ENCODE peak calls at places on chromosome 3, in five cellular contexts. E, I, J, S and D are unnamed samples.

GRCh38 chr3:13143381-13144004 is 70.3 kb upstream of the IQSEC1 start:
- DNase-seq in E (no peak), I (no peak), J (no peak), S (no peak), D (no peak)

GRCh38 chr3:72675243-72675642 is 173.0 kb downstream of the SHQ1 start:
- DNase-seq in E (no peak), I (no peak), J (no peak), S (no peak), D (no peak)

GRCh38 chr3:18806633-18807032 is 341.7 kb upstream of the KCNH8 start:
- DNase-seq in E (no peak), I (no peak), J (no peak), S (peak), D (no peak)

GRCh38 chr3:14203521-14204079 is 25.0 kb downstream of the LSM3 start:
- DNase-seq in E (peak), I (peak), J (peak), S (peak), D (peak)

GRCh38 chr3:129482721-129483120 is 42.7 kb downstream of the IFT122 start:
- DNase-seq in E (no peak), I (peak), J (no peak), S (no peak), D (no peak)

GRCh38 chr3:56773588-56774330 is 28.0 kb downstream of the ARHGEF3 start:
- DNase-seq in E (no peak), I (no peak), J (no peak), S (no peak), D (no peak)

GRCh38 chr3:119497824-119498187 is 541 bp upstream of the TIMMDC1 start:
- DNase-seq in E (peak), I (no peak), J (peak), S (peak), D (peak)

GRCh38 chr3:133927543-133928066 is 31.9 kb upstream of the RAB6B start:
- DNase-seq in E (peak), I (peak), J (peak), S (peak), D (no peak)

GRCh38 chr3:30723211-30723610 is 116.8 kb downstream of the TGFBR2 start:
- DNase-seq in E (no peak), I (no peak), J (no peak), S (no peak), D (no peak)

GRCh38 chr3:187744169-187745151 is 808 bp downstream of the BCL6 start:
- DNase-seq in E (peak), I (no peak), J (no peak), S (peak), D (peak)

GRCh38 chr3:28799084-28799483 is 450.5 kb upstream of the AZI2 start:
- DNase-seq in E (no peak), I (no peak), J (no peak), S (peak), D (peak)

GRCh38 chr3:141875893-141876380 is 506 bp upstream of the ATP1B3 start:
- DNase-seq in E (peak), I (peak), J (peak), S (peak), D (peak)

GRCh38 chr3:99714146-99714545 is 75.8 kb downstream of the COL8A1 start:
- DNase-seq in E (peak), I (no peak), J (no peak), S (no peak), D (peak)

GRCh38 chr3:102205647-102206046 is 229.2 kb upstream of the ZPLD1 start:
- DNase-seq in E (no peak), I (no peak), J (no peak), S (no peak), D (no peak)

GRCh38 chr3:13636186-13636585 is 87.3 kb downstream of the FBLN2 start:
- DNase-seq in E (no peak), I (no peak), J (no peak), S (no peak), D (no peak)

GRCh38 chr3:195007151-195007550 is 263.8 kb downstream of the XXYLT1 start:
- DNase-seq in E (no peak), I (peak), J (no peak), S (no peak), D (no peak)

GRCh38 chr3:72844436-72844999 is 3.7 kb downstream of the SHQ1 start:
- DNase-seq in E (peak), I (no peak), J (no peak), S (no peak), D (peak)

GRCh38 chr3:128804817-128805166 is 74.6 kb upstream of the ACAD9 start:
- DNase-seq in E (no peak), I (no peak), J (no peak), S (no peak), D (no peak)

GRCh38 chr3:134249935-134250716 is 533 bp downstream of the RYK start:
- DNase-seq in E (peak), I (peak), J (peak), S (peak), D (peak)

GRCh38 chr3:147616998-147617619 is 207.9 kb downstream of the ZIC1 start:
- DNase-seq in E (peak), I (no peak), J (no peak), S (peak), D (peak)

GRCh38 chr3:16719426-16719825 is 114.2 kb upstream of the DAZL start:
- DNase-seq in E (no peak), I (no peak), J (no peak), S (no peak), D (no peak)

GRCh38 chr3:124092811-124093210 is 100.9 kb upstream of the ROPN1 start:
- DNase-seq in E (no peak), I (no peak), J (no peak), S (no peak), D (peak)

GRCh38 chr3:152210697-152211096 is 58.0 kb upstream of the MBNL1 start:
- DNase-seq in E (no peak), I (no peak), J (no peak), S (no peak), D (no peak)

GRCh38 chr3:111253733-111254132 is 182.1 kb downstream of the NECTIN3 start:
- DNase-seq in E (no peak), I (no peak), J (no peak), S (no peak), D (no peak)

GRCh38 chr3:13598926-13599886 is 50.3 kb downstream of the FBLN2 start:
- DNase-seq in E (no peak), I (no peak), J (no peak), S (no peak), D (peak)

GRCh38 chr3:19149388-19149787 is 1.1 kb downstream of the KCNH8 start:
- DNase-seq in E (peak), I (peak), J (peak), S (peak), D (no peak)

GRCh38 chr3:150319900-150320299 is 88.2 kb upstream of the TSC22D2 start:
- DNase-seq in E (peak), I (no peak), J (no peak), S (peak), D (peak)

GRCh38 chr3:23710555-23710954 is 95.2 kb upstream of the UBE2E1 start:
- DNase-seq in E (peak), I (peak), J (no peak), S (peak), D (peak)

GRCh38 chr3:23712095-23712494 is 93.7 kb upstream of the UBE2E1 start:
- DNase-seq in E (peak), I (no peak), J (no peak), S (no peak), D (no peak)

GRCh38 chr3:23713641-23714040 is 92.1 kb upstream of the UBE2E1 start:
- DNase-seq in E (no peak), I (no peak), J (no peak), S (no peak), D (peak)

GRCh38 chr3:23712656-23713559 is 92.8 kb upstream of the UBE2E1 start:
- DNase-seq in E (peak), I (peak), J (peak), S (peak), D (peak)

GRCh38 chr3:23709987-23710386 is 95.8 kb upstream of the UBE2E1 start:
- DNase-seq in E (no peak), I (no peak), J (no peak), S (no peak), D (no peak)
- H2BK5ac ChIP-seq in E (no peak), I (no peak), J (no peak), S (no peak), D (no peak)

GRCh38 chr3:127413318-127413673 is 125.5 kb upstream of the PRR20G start:
- DNase-seq in E (no peak), I (no peak), J (no peak), S (no peak), D (no peak)

GRCh38 chr3:127411083-127411727 is 123.4 kb upstream of the PRR20G start:
- DNase-seq in E (no peak), I (peak), J (no peak), S (no peak), D (no peak)

GRCh38 chr3:127410678-127411077 is 122.8 kb upstream of the PRR20G start:
- DNase-seq in E (no peak), I (no peak), J (no peak), S (no peak), D (no peak)

GRCh38 chr3:127412578-127413317 is 124.9 kb upstream of the PRR20G start:
- DNase-seq in E (no peak), I (peak), J (no peak), S (no peak), D (no peak)

GRCh38 chr3:127413871-127414270 is 126.0 kb upstream of the PRR20G start:
- DNase-seq in E (no peak), I (no peak), J (no peak), S (no peak), D (no peak)
- H2BK5ac ChIP-seq in E (no peak), I (no peak), J (no peak), S (no peak), D (no peak)

DNA sequence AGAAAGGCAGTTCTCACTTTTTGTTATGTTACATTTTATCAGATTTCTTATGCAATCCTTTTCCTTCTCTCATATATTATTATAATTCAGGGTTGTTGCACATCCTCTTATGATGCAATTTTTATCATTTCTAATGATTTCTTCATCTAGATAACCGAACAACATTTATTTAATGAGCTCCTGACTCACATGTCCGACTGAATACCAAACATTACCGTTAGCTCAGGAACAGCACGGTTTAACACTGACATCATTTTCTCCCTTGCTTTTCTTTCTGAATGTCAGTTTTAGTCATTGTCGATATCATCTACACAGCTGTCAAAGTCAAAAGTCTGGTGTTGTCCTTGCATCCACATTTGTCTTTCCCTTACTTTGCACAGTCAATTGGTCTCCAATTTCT is 199.2 kb downstream of the BCHE start:
- DNase-seq in E (no peak), I (no peak), J (no peak), S (no peak), D (peak)
- H2BK5ac ChIP-seq in E (no peak), I (no peak), J (no peak), S (no peak), D (no peak)

DNA sequence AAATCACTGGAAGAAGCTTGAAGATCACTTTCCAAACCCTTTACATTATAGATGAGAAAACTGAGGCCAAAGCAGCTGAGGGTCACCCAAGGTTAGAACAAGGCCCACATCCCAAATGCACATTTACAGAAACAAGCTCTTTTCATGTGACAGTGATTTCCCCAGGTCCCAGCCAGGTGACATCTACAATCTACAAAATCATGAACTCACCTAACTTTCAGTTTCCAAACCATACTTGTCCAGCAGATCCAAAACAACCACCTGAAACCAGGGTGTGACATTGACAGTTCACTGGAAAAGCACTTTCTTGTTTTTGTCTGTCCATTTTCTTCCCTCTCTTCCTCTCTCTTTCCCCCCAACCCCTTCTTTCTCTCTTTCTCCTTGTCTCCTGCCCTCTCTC is 132.2 kb upstream of the PRICKLE2 start:
- DNase-seq in E (no peak), I (no peak), J (no peak), S (no peak), D (no peak)
- H2BK5ac ChIP-seq in E (no peak), I (no peak), J (no peak), S (no peak), D (no peak)

GRCh38 chr3:188947401-188947982 is 224.3 kb upstream of the TPRG1 start:
- DNase-seq in E (peak), I (peak), J (peak), S (peak), D (peak)
- H2BK5ac ChIP-seq in E (no peak), I (no peak), J (no peak), S (no peak), D (no peak)

GRCh38 chr3:127496256-127496655 is 94.3 kb downstream of the TPRA1 start:
- DNase-seq in E (no peak), I (no peak), J (no peak), S (no peak), D (no peak)

GRCh38 chr3:127491909-127492308 is 98.6 kb downstream of the TPRA1 start:
- DNase-seq in E (no peak), I (no peak), J (no peak), S (no peak), D (no peak)

GRCh38 chr3:127495821-127496220 is 94.7 kb downstream of the TPRA1 start:
- DNase-seq in E (no peak), I (no peak), J (no peak), S (no peak), D (no peak)

GRCh38 chr3:127492426-127492825 is 98.1 kb downstream of the TPRA1 start:
- DNase-seq in E (no peak), I (no peak), J (no peak), S (no peak), D (no peak)

DNA sequence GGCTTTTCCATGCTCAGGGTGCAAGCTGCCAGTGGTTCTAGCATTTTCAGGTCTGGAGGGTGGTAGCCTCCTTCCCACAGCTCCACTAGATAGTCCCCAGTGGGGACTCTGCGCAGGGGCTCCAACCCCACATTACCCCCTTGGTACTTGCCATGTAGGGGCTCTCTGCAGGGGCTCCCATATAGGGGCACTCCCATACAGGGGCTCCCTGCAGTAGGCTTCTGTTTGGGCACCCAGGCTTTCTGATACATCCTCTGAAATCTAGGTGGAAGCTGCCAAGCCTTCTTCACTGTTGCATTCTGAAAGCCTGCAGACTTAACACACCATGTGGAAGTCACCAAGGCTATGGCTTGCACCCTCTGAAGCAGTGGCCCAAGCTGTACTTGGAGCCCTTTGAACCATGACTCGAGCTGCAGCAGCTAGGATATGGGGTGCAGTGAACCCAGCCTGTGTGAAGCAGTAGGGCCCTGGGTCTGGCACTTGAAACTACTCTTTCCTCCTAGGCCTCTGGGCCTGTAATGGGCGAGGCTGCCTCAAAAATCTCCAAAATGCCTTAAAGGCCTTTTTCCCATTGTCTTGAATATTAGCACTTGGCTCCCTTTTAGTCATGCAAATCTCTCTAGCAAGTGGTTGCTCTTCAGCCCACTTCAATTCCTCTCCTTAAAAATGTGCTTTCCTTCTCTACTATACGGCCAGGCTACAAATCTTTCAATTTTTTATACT is 96.4 kb downstream of the TPRA1 start:
- DNase-seq in E (no peak), I (no peak), J (no peak), S (no peak), D (no peak)
- H2BK5ac ChIP-seq in E (no peak), I (no peak), J (no peak), S (no peak), D (no peak)

DNA sequence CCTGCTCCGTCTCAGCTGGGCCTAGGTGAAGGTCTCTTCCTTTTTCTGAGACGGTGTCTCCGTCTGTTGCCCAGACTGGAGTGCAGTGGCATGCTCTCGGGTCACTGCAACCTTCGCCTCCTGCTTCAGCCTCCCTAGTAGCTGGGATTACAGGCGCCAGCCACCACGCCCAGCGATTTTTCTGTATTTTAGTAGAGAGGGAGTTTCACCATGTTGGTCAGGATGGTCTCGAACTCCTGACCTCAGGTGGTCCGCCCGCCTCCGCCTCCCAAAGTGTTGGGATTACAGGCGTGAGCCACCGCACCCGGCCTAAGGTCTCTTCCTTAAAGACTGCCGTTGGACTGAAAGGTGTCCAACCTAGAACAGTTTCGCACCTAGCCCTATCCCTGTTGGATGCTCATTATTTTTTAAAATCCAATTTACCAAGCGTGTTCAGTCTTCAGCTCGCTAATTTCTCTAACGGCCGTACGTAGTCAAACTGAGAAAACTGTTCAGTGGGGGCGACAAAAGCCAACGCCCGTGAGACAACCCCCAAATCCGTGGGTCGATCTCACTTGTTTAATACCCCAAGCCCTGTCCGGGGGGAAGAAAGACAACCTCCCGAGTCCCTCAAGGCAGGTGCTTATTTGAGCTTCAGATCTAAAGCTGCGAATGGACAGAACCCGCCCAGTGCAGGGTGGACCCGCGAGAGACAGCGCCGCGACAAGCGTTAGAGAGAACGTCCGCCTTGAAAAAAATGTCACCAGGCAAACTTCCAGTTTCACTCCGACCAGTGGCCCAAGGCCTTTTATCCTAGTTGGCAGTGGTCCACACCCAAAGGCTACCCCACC is 986 bp upstream of the OXSR1 start:
- DNase-seq in E (no peak), I (no peak), J (no peak), S (no peak), D (no peak)
- H2BK5ac ChIP-seq in E (no peak), I (no peak), J (peak), S (peak), D (peak)

GRCh38 chr3:155859859-155860258 is 5.6 kb upstream of the SLC33A1 start:
- DNase-seq in E (peak), I (no peak), J (no peak), S (no peak), D (peak)

GRCh38 chr3:155853214-155854146 is 747 bp downstream of the SLC33A1 start:
- DNase-seq in E (no peak), I (no peak), J (peak), S (peak), D (peak)

DNA sequence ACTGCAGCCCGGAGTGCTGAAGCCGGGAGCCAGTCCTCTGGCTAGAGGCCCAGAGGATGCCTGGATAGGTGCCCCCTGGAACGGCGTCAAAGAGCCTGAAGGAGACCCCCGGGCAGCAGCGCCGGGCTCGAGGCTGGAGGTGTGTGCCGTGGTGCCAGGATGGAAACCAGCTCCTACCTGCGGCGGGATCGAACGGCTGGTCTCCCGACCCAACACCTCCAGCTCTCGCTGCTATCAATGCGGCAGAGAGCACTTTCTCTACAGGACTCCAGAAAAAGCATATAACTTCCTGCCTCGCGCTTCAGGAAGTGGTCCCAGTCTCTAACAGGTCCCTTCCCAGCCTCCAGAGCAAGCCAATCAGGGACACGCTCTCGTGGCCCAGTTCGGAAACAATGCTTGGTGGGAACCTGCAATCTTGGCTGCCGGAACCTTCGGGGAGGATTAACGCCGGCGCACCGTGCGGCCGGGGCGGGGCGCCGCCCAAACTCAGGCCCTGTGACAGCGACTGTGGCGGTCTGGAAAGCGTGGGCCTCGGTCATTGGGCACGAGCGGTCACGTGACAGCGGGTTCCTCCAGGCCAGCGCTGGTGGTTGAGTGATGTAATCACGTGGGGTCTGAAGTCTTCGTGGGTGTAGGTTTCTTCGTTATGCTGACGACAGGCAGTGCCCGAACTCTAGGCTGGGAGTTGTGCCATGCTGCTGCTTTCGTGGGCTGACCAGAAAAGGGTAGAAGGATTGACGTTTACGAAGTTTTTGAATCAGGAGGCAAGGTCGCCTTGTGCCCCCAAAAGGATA is at the start of gene SLC33A1:
- DNase-seq in E (peak), I (peak), J (peak), S (peak), D (peak)
- H2BK5ac ChIP-seq in E (peak), I (no peak), J (peak), S (peak), D (peak)

GRCh38 chr3:37731895-37732294 is 129.8 kb upstream of the CTDSPL start:
- DNase-seq in E (no peak), I (peak), J (no peak), S (no peak), D (no peak)

GRCh38 chr3:37730383-37730782 is 131.3 kb upstream of the CTDSPL start:
- DNase-seq in E (no peak), I (peak), J (no peak), S (no peak), D (no peak)

GRCh38 chr3:37729119-37729518 is 132.6 kb upstream of the CTDSPL start:
- DNase-seq in E (peak), I (peak), J (no peak), S (no peak), D (peak)

GRCh38 chr3:37734886-37735285 is 126.8 kb upstream of the CTDSPL start:
- DNase-seq in E (no peak), I (no peak), J (no peak), S (no peak), D (no peak)

GRCh38 chr3:37730825-37731224 is 130.9 kb upstream of the CTDSPL start:
- DNase-seq in E (no peak), I (peak), J (no peak), S (no peak), D (no peak)
- H2BK5ac ChIP-seq in E (no peak), I (no peak), J (no peak), S (no peak), D (no peak)